ENCODE peak calls at places on chromosomes 13 and 19, in five cellular contexts. G, V, C, L and Z are unnamed samples.

GRCh38 chr19:10292206-10292788 is 2.5 kb downstream of the ICAM5 start:
- DNase-seq in G (peak; percentile 89), V (peak; percentile 85), C (peak; percentile 26), L (peak; percentile 90), Z (peak; percentile 50)

GRCh38 chr19:47331931-47332547 is at the start of gene C5AR2:
- DNase-seq in G (no peak), V (no peak), C (no peak), L (peak; percentile 27), Z (no peak)

GRCh38 chr19:38544569-38545315 is 73.0 kb downstream of the MAP4K1 start:
- DNase-seq in G (no peak), V (peak; percentile 10), C (no peak), L (no peak), Z (no peak)

GRCh38 chr13:38697628-38698333 is 10.9 kb downstream of the FREM2 start:
- DNase-seq in G (no peak), V (peak; percentile 3), C (no peak), L (no peak), Z (no peak)

GRCh38 chr13:46121597-46122163 is 16.8 kb upstream of the CPB2 start:
- DNase-seq in G (no peak), V (no peak), C (no peak), L (no peak), Z (no peak)

GRCh38 chr19:35231956-35232746 is 3.6 kb upstream of the FAM187B start:
- DNase-seq in G (no peak), V (no peak), C (no peak), L (no peak), Z (no peak)

GRCh38 chr13:110347535-110348308 is 40.6 kb downstream of the COL4A2 start:
- DNase-seq in G (no peak), V (peak; percentile 93), C (no peak), L (no peak), Z (peak; percentile 79)

GRCh38 chr13:113091891-113092775 is 13.5 kb upstream of the F7 start:
- DNase-seq in G (no peak), V (no peak), C (no peak), L (no peak), Z (no peak)

GRCh38 chr13:109394311-109394988 is 391.9 kb downstream of the IRS2 start:
- DNase-seq in G (no peak), V (no peak), C (no peak), L (no peak), Z (no peak)

GRCh38 chr13:24716011-24716410 is 35.8 kb downstream of the ATP12A start:
- DNase-seq in G (no peak), V (no peak), C (no peak), L (no peak), Z (no peak)

GRCh38 chr19:33622809-33623511 is 1.2 kb downstream of the CHST8 start:
- DNase-seq in G (no peak), V (no peak), C (no peak), L (no peak), Z (no peak)

GRCh38 chr19:3006075-3006767 is 22.9 kb downstream of the TLE2 start:
- DNase-seq in G (peak; percentile 66), V (no peak), C (no peak), L (no peak), Z (no peak)

GRCh38 chr19:11050323-11051114 is 38.7 kb upstream of the LDLR start:
- DNase-seq in G (no peak), V (no peak), C (no peak), L (no peak), Z (no peak)

GRCh38 chr19:16970821-16971220 is 55.8 kb downstream of the CPAMD8 start:
- DNase-seq in G (no peak), V (no peak), C (no peak), L (no peak), Z (no peak)

GRCh38 chr19:32676186-32676894 is 692 bp downstream of the RGS9BP start:
- DNase-seq in G (no peak), V (no peak), C (no peak), L (no peak), Z (peak; percentile 37)

GRCh38 chr19:29606420-29606747 is 301 bp downstream of the POP4 start:
- DNase-seq in G (no peak), V (no peak), C (no peak), L (no peak), Z (no peak)

GRCh38 chr13:40777166-40777956 is 6.4 kb upstream of the MRPS31 start:
- DNase-seq in G (peak; percentile 47), V (peak; percentile 72), C (peak; percentile 6), L (peak; percentile 21), Z (peak; percentile 66)

GRCh38 chr13:110419391-110419791 is 112.3 kb downstream of the COL4A2 start:
- DNase-seq in G (no peak), V (no peak), C (no peak), L (no peak), Z (peak; percentile 79)

GRCh38 chr19:38740932-38741331 is 3.3 kb downstream of the CAPN12 start:
- DNase-seq in G (no peak), V (no peak), C (no peak), L (no peak), Z (no peak)

GRCh38 chr13:79445968-79446645 is 34.8 kb upstream of the NDFIP2 start:
- DNase-seq in G (peak; percentile 54), V (no peak), C (no peak), L (peak; percentile 11), Z (no peak)

GRCh38 chr13:39577833-39578232 is 25.2 kb downstream of the LHFPL6 start:
- DNase-seq in G (no peak), V (no peak), C (no peak), L (no peak), Z (no peak)

GRCh38 chr19:44943801-44944249 is 1.8 kb downstream of the APOC4 start:
- DNase-seq in G (no peak), V (no peak), C (peak; percentile 31), L (no peak), Z (no peak)

GRCh38 chr13:40483601-40484000 is 182.8 kb downstream of the FOXO1 start:
- DNase-seq in G (no peak), V (no peak), C (no peak), L (no peak), Z (no peak)

GRCh38 chr13:112128052-112128610 is 61.2 kb downstream of the SOX1 start:
- DNase-seq in G (no peak), V (no peak), C (no peak), L (no peak), Z (no peak)